ENCODE peak calls at places on chromosomes 11 and 22, in six cellular contexts. One of them, this sample, is unnamed.

GRCh38 chr11:9280655-9281301 is 15.6 kb upstream of the DENND5A start:
- DNase-seq in suprapubic skin: no peak
- DNase-seq in H1: no peak
- DNase-seq in heart right ventricle: no peak
- DNase-seq in neural progenitor cell: no peak
- DNase-seq in PC-9: no peak
- DNase-seq in this sample: peak; percentile 42

GRCh38 chr11:36628765-36629199 is 30.7 kb upstream of the RAG2 start:
- DNase-seq in suprapubic skin: no peak
- DNase-seq in H1: no peak
- DNase-seq in heart right ventricle: no peak
- DNase-seq in neural progenitor cell: peak; percentile 10
- DNase-seq in PC-9: no peak
- DNase-seq in this sample: no peak

GRCh38 chr11:7596975-7597391 is 76.3 kb downstream of the CYB5R2 start:
- DNase-seq in suprapubic skin: no peak
- DNase-seq in H1: no peak
- DNase-seq in heart right ventricle: no peak
- DNase-seq in neural progenitor cell: no peak
- DNase-seq in PC-9: no peak
- DNase-seq in this sample: no peak

GRCh38 chr11:120718171-120718570 is 206.6 kb downstream of the GRIK4 start:
- DNase-seq in suprapubic skin: peak; percentile 7
- DNase-seq in H1: no peak
- DNase-seq in heart right ventricle: no peak
- DNase-seq in neural progenitor cell: no peak
- DNase-seq in PC-9: no peak
- DNase-seq in this sample: no peak

GRCh38 chr11:2816941-2817421 is 68.6 kb downstream of the CDKN1C start:
- DNase-seq in suprapubic skin: no peak
- DNase-seq in H1: no peak
- DNase-seq in heart right ventricle: no peak
- DNase-seq in neural progenitor cell: no peak
- DNase-seq in PC-9: no peak
- DNase-seq in this sample: no peak

GRCh38 chr11:35344990-35345655 is 74.2 kb downstream of the SLC1A2 start:
- DNase-seq in suprapubic skin: no peak
- DNase-seq in H1: no peak
- DNase-seq in heart right ventricle: no peak
- DNase-seq in neural progenitor cell: no peak
- DNase-seq in PC-9: no peak
- DNase-seq in this sample: no peak

GRCh38 chr11:117045956-117046355 is 52.3 kb downstream of the SIK3 start:
- DNase-seq in suprapubic skin: no peak
- DNase-seq in H1: no peak
- DNase-seq in heart right ventricle: no peak
- DNase-seq in neural progenitor cell: no peak
- DNase-seq in PC-9: no peak
- DNase-seq in this sample: no peak

GRCh38 chr22:29617922-29618629 is 14.6 kb downstream of the NF2 start:
- DNase-seq in suprapubic skin: no peak
- DNase-seq in H1: no peak
- DNase-seq in heart right ventricle: no peak
- DNase-seq in neural progenitor cell: no peak
- DNase-seq in PC-9: peak; percentile 97
- DNase-seq in this sample: no peak

GRCh38 chr11:102345923-102346322 is 1.1 kb upstream of the BIRC2 start:
- DNase-seq in suprapubic skin: no peak
- DNase-seq in H1: no peak
- DNase-seq in heart right ventricle: no peak
- DNase-seq in neural progenitor cell: no peak
- DNase-seq in PC-9: peak; percentile 51
- DNase-seq in this sample: no peak

GRCh38 chr11:118241191-118242098 is 10.7 kb downstream of the MPZL3 start:
- DNase-seq in suprapubic skin: no peak
- DNase-seq in H1: no peak
- DNase-seq in heart right ventricle: peak; percentile 20
- DNase-seq in neural progenitor cell: no peak
- DNase-seq in PC-9: peak; percentile 100
- DNase-seq in this sample: peak; percentile 40

GRCh38 chr22:40588726-40589125 is 47.8 kb downstream of the MRTFA start:
- DNase-seq in suprapubic skin: no peak
- DNase-seq in H1: no peak
- DNase-seq in heart right ventricle: no peak
- DNase-seq in neural progenitor cell: no peak
- DNase-seq in PC-9: peak; percentile 69
- DNase-seq in this sample: no peak

GRCh38 chr22:46971141-46971775 is 208.8 kb downstream of the TBC1D22A start:
- DNase-seq in suprapubic skin: no peak
- DNase-seq in H1: no peak
- DNase-seq in heart right ventricle: peak; percentile 56
- DNase-seq in neural progenitor cell: peak; percentile 25
- DNase-seq in PC-9: no peak
- DNase-seq in this sample: no peak

GRCh38 chr11:17865765-17866428 is 131.3 kb downstream of the KCNC1 start:
- DNase-seq in suprapubic skin: no peak
- DNase-seq in H1: no peak
- DNase-seq in heart right ventricle: peak; percentile 13
- DNase-seq in neural progenitor cell: no peak
- DNase-seq in PC-9: no peak
- DNase-seq in this sample: no peak

GRCh38 chr11:126032374-126032773 is 30.3 kb downstream of the CDON start:
- DNase-seq in suprapubic skin: no peak
- DNase-seq in H1: no peak
- DNase-seq in heart right ventricle: no peak
- DNase-seq in neural progenitor cell: no peak
- DNase-seq in PC-9: no peak
- DNase-seq in this sample: no peak

GRCh38 chr11:88411265-88411664 is 73.7 kb upstream of the CTSC start:
- DNase-seq in suprapubic skin: no peak
- DNase-seq in H1: no peak
- DNase-seq in heart right ventricle: no peak
- DNase-seq in neural progenitor cell: no peak
- DNase-seq in PC-9: peak; percentile 83
- DNase-seq in this sample: no peak

GRCh38 chr11:118657709-118658108 is 21.7 kb downstream of the TREH start:
- DNase-seq in suprapubic skin: no peak
- DNase-seq in H1: no peak
- DNase-seq in heart right ventricle: no peak
- DNase-seq in neural progenitor cell: no peak
- DNase-seq in PC-9: no peak
- DNase-seq in this sample: no peak

GRCh38 chr11:74685338-74685737 is 45.9 kb downstream of the CHRDL2 start:
- DNase-seq in suprapubic skin: no peak
- DNase-seq in H1: no peak
- DNase-seq in heart right ventricle: no peak
- DNase-seq in neural progenitor cell: no peak
- DNase-seq in PC-9: no peak
- DNase-seq in this sample: no peak

GRCh38 chr11:132402056-132402684 is 1031.8 kb downstream of the NTM start:
- DNase-seq in suprapubic skin: no peak
- DNase-seq in H1: peak; percentile 46
- DNase-seq in heart right ventricle: peak; percentile 17
- DNase-seq in neural progenitor cell: peak; percentile 80
- DNase-seq in PC-9: no peak
- DNase-seq in this sample: no peak

GRCh38 chr11:87878373-87878779 is 296.9 kb downstream of the RAB38 start:
- DNase-seq in suprapubic skin: no peak
- DNase-seq in H1: no peak
- DNase-seq in heart right ventricle: no peak
- DNase-seq in neural progenitor cell: peak; percentile 50
- DNase-seq in PC-9: no peak
- DNase-seq in this sample: no peak

GRCh38 chr11:129694538-129694937 is 121.1 kb upstream of the TMEM45B start:
- DNase-seq in suprapubic skin: no peak
- DNase-seq in H1: no peak
- DNase-seq in heart right ventricle: no peak
- DNase-seq in neural progenitor cell: no peak
- DNase-seq in PC-9: no peak
- DNase-seq in this sample: no peak

GRCh38 chr22:48576333-48577013 is 1251.2 kb downstream of the BRD1 start:
- DNase-seq in suprapubic skin: no peak
- DNase-seq in H1: no peak
- DNase-seq in heart right ventricle: no peak
- DNase-seq in neural progenitor cell: peak; percentile 88
- DNase-seq in PC-9: no peak
- DNase-seq in this sample: no peak

GRCh38 chr11:1559103-1559951 is 12.7 kb downstream of the DUSP8 start:
- DNase-seq in suprapubic skin: peak; percentile 92
- DNase-seq in H1: no peak
- DNase-seq in heart right ventricle: peak; percentile 90
- DNase-seq in neural progenitor cell: peak; percentile 63
- DNase-seq in PC-9: peak; percentile 79
- DNase-seq in this sample: no peak

GRCh38 chr11:38718049-38718448 is 2120.0 kb upstream of the RAG2 start:
- DNase-seq in suprapubic skin: no peak
- DNase-seq in H1: no peak
- DNase-seq in heart right ventricle: no peak
- DNase-seq in neural progenitor cell: peak; percentile 12
- DNase-seq in PC-9: peak; percentile 52
- DNase-seq in this sample: no peak

GRCh38 chr11:77046060-77046501 is 11.9 kb downstream of the B3GNT6 start:
- DNase-seq in suprapubic skin: no peak
- DNase-seq in H1: no peak
- DNase-seq in heart right ventricle: no peak
- DNase-seq in neural progenitor cell: peak; percentile 76
- DNase-seq in PC-9: no peak
- DNase-seq in this sample: peak; percentile 45

GRCh38 chr11:130431806-130432205 is 3.4 kb upstream of the ADAMTS8 start:
- DNase-seq in suprapubic skin: no peak
- DNase-seq in H1: no peak
- DNase-seq in heart right ventricle: no peak
- DNase-seq in neural progenitor cell: no peak
- DNase-seq in PC-9: no peak
- DNase-seq in this sample: no peak

DNA sequence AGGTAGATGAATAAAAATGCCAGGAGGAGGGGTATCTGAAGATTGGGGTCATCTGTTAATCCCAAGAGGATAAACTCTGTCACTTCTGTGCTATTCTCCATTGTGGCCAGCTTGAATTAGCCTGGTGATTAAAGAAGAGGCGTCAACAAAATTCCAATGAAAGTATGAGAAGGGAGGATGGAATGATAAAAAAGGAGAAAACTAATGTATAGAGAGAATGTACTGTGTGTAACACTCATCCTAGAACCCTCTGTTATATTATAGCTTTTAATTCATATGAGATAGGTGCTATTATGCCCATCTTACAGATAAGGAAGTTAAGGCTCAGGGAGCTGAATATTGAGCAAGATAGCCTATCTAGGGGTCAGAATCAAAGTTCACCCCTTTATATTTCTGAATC is at the start of gene OR5B21:
- DNase-seq in suprapubic skin: no peak
- DNase-seq in H1: no peak
- DNase-seq in heart right ventricle: no peak
- DNase-seq in neural progenitor cell: no peak
- DNase-seq in PC-9: no peak
- DNase-seq in this sample: no peak
- H3K27me3 ChIP-seq in suprapubic skin: no peaks in the 10 kb centered on the region
- H3K27me3 ChIP-seq in H1: no peaks in the 10 kb centered on the region
- H3K27me3 ChIP-seq in heart right ventricle: no peaks in the 10 kb centered on the region
- H3K27me3 ChIP-seq in neural progenitor cell: no peaks in the 10 kb centered on the region
- H3K27me3 ChIP-seq in PC-9: no peaks in the 10 kb centered on the region
- H3K27me3 ChIP-seq in this sample: no peaks in the 10 kb centered on the region

DNA sequence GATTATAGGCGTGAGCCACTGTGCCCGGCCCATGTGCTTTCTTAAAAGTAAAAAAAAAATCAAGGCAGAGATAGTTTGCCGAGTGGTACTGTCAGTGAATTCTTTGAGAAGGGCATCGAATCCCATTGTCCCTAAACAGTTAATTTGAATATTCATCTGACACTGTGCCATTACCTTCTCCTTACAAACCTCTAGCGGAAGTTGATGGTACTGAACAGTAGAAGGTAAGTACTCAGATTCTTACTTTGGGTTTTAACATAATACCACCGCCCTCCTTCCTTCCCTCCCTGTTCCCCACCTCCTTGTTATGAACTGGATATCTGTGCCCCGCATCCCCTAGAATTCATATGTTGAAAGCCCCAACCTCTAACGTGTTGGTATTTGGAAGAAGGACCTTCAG is 58.2 kb upstream of the CLMP start:
- DNase-seq in suprapubic skin: no peak
- DNase-seq in H1: no peak
- DNase-seq in heart right ventricle: no peak
- DNase-seq in neural progenitor cell: no peak
- DNase-seq in PC-9: no peak
- DNase-seq in this sample: no peak
- TF ChIP-seq CTCF in suprapubic skin: no peak
- TF ChIP-seq CTCF in H1: no peak
- TF ChIP-seq CTCF in heart right ventricle: no peak
- TF ChIP-seq CTCF in neural progenitor cell: no peak
- TF ChIP-seq CTCF in PC-9: no peak
- TF ChIP-seq CTCF in this sample: no peak

DNA sequence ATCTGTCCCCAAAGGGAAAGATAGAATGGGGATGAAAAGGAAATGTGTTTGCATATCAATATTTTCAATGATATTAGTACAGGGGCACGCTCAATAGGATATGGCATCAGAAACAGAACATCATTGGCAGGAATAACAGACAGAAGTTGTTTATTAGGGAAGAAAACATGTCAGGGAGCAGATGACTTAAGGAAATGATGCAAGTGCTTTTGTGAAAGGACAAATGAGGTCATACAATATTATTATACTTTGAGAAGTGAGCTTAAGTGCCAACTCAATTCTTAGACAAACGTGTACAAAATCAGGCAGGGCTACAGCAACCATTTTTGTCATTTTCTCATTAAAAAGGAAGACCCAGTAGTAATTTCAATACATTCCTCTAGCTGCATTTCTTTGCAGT is 388.4 kb downstream of the SOX6 start:
- DNase-seq in suprapubic skin: no peak
- DNase-seq in H1: no peak
- DNase-seq in heart right ventricle: no peak
- DNase-seq in neural progenitor cell: no peak
- DNase-seq in PC-9: no peak
- DNase-seq in this sample: no peak
- H3K27ac ChIP-seq in suprapubic skin: peak overlapping the region; percentile 90
- H3K27ac ChIP-seq in H1: no peak overlapping the region
- H3K27ac ChIP-seq in heart right ventricle: peak overlapping the region; percentile 78
- H3K27ac ChIP-seq in neural progenitor cell: peak overlapping the region; percentile 28
- H3K27ac ChIP-seq in PC-9: peak overlapping the region; percentile 63
- H3K27ac ChIP-seq in this sample: no peak overlapping the region

DNA sequence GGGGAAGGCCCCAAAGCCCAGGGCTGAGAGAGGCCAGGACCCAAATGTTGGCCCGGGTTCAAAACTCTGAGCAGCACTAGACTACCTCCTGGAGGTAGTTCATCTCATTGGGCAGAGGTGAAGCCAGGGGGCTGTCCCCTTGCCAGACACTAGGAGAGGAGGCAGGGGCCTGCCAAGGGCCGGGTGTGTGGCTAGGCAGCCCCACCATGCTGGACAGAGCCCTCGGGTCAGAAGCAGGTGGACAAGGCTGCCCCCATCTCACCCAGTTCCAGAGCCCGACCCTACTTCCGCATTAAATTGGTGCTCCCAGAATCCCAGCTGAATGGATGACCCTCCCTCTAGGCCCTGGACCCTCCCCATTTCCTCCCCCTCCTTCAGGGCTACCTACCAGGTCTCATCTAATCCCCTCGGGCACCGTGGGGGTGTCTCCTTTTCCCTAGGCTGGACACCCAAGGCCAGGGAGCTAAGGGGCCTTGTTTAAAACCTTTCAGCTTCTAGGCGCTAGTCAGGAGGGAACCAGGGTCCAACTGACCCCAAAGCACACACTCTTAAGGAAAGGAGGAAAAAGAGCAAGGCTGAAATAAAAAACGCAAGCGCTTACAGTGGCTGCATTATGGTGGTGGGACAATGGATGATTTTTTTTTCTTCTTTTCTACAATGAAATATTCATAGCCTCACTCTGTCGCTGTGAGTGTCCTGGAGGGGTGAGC is 72.1 kb upstream of the TCF20 start:
- DNase-seq in suprapubic skin: no peak
- DNase-seq in H1: no peak
- DNase-seq in heart right ventricle: no peak
- DNase-seq in neural progenitor cell: peak; percentile 46
- DNase-seq in PC-9: no peak
- DNase-seq in this sample: no peak
- H3K27me3 ChIP-seq in suprapubic skin: no peaks in the 10 kb centered on the region
- H3K27me3 ChIP-seq in H1: peaks cover 14% of the 10 kb centered on the region
- H3K27me3 ChIP-seq in heart right ventricle: peaks cover 11% of the 10 kb centered on the region
- H3K27me3 ChIP-seq in neural progenitor cell: no peaks in the 10 kb centered on the region
- H3K27me3 ChIP-seq in PC-9: no peaks in the 10 kb centered on the region
- H3K27me3 ChIP-seq in this sample: no peaks in the 10 kb centered on the region